ENCODE peak calls at places on chromosomes 7 and 10, in five cellular contexts. F is sigmoid colon, S is heart left ventricle, U is cardiac muscle cell, Z is Caco-2. E is an unnamed sample.

GRCh38 chr7:8070451-8071180 is 102.0 kb downstream of the GLCCI1 start:
- DNase-seq in S (no peak), F (no peak), Z (no peak), U (no peak), E (no peak)

GRCh38 chr10:78381072-78381471 is 347.4 kb downstream of the RPS24 start:
- DNase-seq in S (no peak), Z (no peak), F (no peak), U (no peak), E (peak)

GRCh38 chr7:32251659-32252058 is 181.5 kb upstream of the PDE1C start:
- DNase-seq in Z (no peak), F (no peak), S (no peak), U (no peak), E (no peak)

GRCh38 chr10:130337696-130338587 is 201.8 kb downstream of the GLRX3 start:
- DNase-seq in U (no peak), Z (no peak), S (no peak), F (no peak), E (no peak)

GRCh38 chr10:63055705-63056104 is 77.4 kb upstream of the NRBF2 start:
- DNase-seq in Z (no peak), S (no peak), U (no peak), F (no peak), E (no peak)

GRCh38 chr10:3421537-3422257 is 249.1 kb upstream of the PITRM1 start:
- DNase-seq in S (no peak), F (no peak), U (no peak), Z (no peak), E (no peak)

GRCh38 chr7:151167197-151167911 is at the start of gene GBX1:
- DNase-seq in Z (no peak), S (no peak), U (peak), F (no peak), E (peak)

GRCh38 chr7:91512958-91513357 is 248.7 kb downstream of the FZD1 start:
- DNase-seq in Z (no peak), F (no peak), U (no peak), S (no peak), E (no peak)

GRCh38 chr10:120156614-120157274 is 264.2 kb downstream of the SEC23IP start:
- DNase-seq in U (no peak), S (no peak), F (no peak), Z (no peak), E (no peak)

GRCh38 chr7:66356277-66356721 is 151.2 kb downstream of the TPST1 start:
- DNase-seq in F (no peak), Z (no peak), U (no peak), S (no peak), E (no peak)

GRCh38 chr10:22495396-22495795 is 150.1 kb downstream of the SPAG6 start:
- DNase-seq in U (no peak), S (no peak), F (no peak), Z (no peak), E (no peak)

GRCh38 chr10:1601371-1601906 is 135.9 kb downstream of the ADARB2 start:
- DNase-seq in S (no peak), F (no peak), U (no peak), Z (no peak), E (no peak)

GRCh38 chr7:14691597-14692203 is 210.9 kb downstream of the DGKB start:
- DNase-seq in U (peak), F (peak), S (peak), Z (no peak), E (peak)

GRCh38 chr7:39948375-39948774 is 1.7 kb upstream of the CDK13 start:
- DNase-seq in U (no peak), F (no peak), S (no peak), Z (no peak), E (peak)

GRCh38 chr7:7761974-7762769 is 43.8 kb upstream of the RPA3 start:
- DNase-seq in F (no peak), S (no peak), Z (no peak), U (no peak), E (no peak)

GRCh38 chr7:48424731-48425130 is 253.5 kb downstream of the ABCA13 start:
- DNase-seq in U (peak), Z (no peak), F (no peak), S (no peak), E (peak)
- TF ChIP-seq CTCF in U (no peak), Z (peak), F (no peak), S (peak), E (peak)

GRCh38 chr7:94244760-94245159 is 149.9 kb upstream of the COL1A2 start:
- DNase-seq in F (no peak), Z (no peak), U (no peak), S (no peak), E (no peak)

GRCh38 chr7:94240902-94241301 is 153.8 kb upstream of the COL1A2 start:
- DNase-seq in S (no peak), Z (no peak), F (no peak), U (no peak), E (no peak)

GRCh38 chr7:94243312-94243711 is 151.4 kb upstream of the COL1A2 start:
- DNase-seq in F (no peak), S (no peak), Z (no peak), U (no peak), E (peak)

GRCh38 chr7:94239661-94240234 is 154.9 kb upstream of the COL1A2 start:
- DNase-seq in S (peak), Z (no peak), F (no peak), U (peak), E (peak)

GRCh38 chr7:94241402-94241925 is 153.2 kb upstream of the COL1A2 start:
- DNase-seq in S (no peak), F (no peak), U (no peak), Z (no peak), E (no peak)
- TF ChIP-seq CTCF in S (no peak), F (no peak), U (no peak), Z (no peak), E (no peak)

GRCh38 chr7:111339006-111339405 is 223.3 kb downstream of the IMMP2L start:
- DNase-seq in Z (no peak), S (no peak), F (no peak), U (no peak), E (no peak)

GRCh38 chr7:111343017-111343416 is 219.3 kb downstream of the IMMP2L start:
- DNase-seq in F (no peak), Z (no peak), U (no peak), S (no peak), E (no peak)
- TF ChIP-seq CTCF in F (no peak), Z (no peak), U (no peak), S (no peak), E (no peak)

DNA sequence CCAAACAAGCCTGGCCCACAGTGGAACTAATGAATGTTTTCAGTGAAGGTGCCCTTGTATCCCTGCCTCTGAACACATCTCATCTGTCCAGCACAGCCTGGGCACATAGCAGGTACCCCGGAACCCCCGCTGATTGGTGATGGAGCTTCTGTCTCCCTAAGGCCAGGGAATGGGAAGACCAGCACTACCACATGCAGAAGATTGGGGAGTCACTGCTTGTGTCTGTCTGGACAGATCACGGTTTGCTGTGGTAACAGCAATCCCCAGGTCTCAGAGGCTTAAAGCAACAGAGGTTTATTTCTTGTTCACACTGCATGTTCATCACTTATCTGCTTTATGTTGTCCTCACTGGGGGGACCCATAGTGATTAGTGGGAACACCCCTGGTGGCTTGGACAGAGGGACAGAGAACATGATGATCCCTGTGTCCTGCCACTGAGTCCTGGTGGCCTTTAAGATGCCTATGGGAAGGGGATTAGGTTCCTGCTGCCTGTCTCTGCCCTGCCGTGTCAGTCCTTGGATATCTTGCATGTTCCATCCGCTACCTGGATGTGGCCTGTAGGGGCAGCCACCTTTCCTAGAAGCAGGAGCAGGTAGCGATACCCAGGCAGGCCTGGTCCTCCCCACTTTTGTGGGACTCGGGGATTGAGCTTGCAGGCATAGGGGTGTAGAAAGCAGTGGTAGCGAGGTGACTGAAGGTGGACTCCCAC is 3.6 kb downstream of the TSPAN14 start:
- DNase-seq in U (no peak), Z (no peak), F (no peak), S (no peak), E (no peak)
- TF ChIP-seq CTCF in U (no peak), Z (peak), F (no peak), S (no peak), E (no peak)

GRCh38 chr10:69451209-69451783 is at the start of gene TSPAN15:
- DNase-seq in Z (peak), F (peak), U (peak), S (peak), E (peak)
- TF ChIP-seq CTCF in Z (peak), F (no peak), U (no peak), S (no peak), E (no peak)

GRCh38 chr7:117308891-117309290 is 14.0 kb downstream of the WNT2 start:
- DNase-seq in Z (no peak), S (no peak), F (no peak), U (no peak), E (no peak)

GRCh38 chr7:117313582-117313981 is 9.3 kb downstream of the WNT2 start:
- DNase-seq in Z (no peak), S (no peak), F (no peak), U (no peak), E (no peak)

GRCh38 chr7:117312593-117312992 is 10.3 kb downstream of the WNT2 start:
- DNase-seq in S (no peak), Z (no peak), U (no peak), F (no peak), E (no peak)
- TF ChIP-seq CTCF in S (no peak), Z (no peak), U (peak), F (no peak), E (no peak)

GRCh38 chr10:131571845-131572244 is 260.3 kb upstream of the TCERG1L start:
- DNase-seq in Z (no peak), S (no peak), F (no peak), U (no peak), E (no peak)

GRCh38 chr10:131570716-131571307 is 259.3 kb upstream of the TCERG1L start:
- DNase-seq in U (no peak), S (no peak), F (no peak), Z (no peak), E (no peak)

GRCh38 chr10:131568866-131569265 is 257.3 kb upstream of the TCERG1L start:
- DNase-seq in F (no peak), S (no peak), U (no peak), Z (no peak), E (no peak)

GRCh38 chr10:131571346-131571745 is 259.8 kb upstream of the TCERG1L start:
- DNase-seq in S (no peak), F (no peak), Z (no peak), U (no peak), E (no peak)

DNA sequence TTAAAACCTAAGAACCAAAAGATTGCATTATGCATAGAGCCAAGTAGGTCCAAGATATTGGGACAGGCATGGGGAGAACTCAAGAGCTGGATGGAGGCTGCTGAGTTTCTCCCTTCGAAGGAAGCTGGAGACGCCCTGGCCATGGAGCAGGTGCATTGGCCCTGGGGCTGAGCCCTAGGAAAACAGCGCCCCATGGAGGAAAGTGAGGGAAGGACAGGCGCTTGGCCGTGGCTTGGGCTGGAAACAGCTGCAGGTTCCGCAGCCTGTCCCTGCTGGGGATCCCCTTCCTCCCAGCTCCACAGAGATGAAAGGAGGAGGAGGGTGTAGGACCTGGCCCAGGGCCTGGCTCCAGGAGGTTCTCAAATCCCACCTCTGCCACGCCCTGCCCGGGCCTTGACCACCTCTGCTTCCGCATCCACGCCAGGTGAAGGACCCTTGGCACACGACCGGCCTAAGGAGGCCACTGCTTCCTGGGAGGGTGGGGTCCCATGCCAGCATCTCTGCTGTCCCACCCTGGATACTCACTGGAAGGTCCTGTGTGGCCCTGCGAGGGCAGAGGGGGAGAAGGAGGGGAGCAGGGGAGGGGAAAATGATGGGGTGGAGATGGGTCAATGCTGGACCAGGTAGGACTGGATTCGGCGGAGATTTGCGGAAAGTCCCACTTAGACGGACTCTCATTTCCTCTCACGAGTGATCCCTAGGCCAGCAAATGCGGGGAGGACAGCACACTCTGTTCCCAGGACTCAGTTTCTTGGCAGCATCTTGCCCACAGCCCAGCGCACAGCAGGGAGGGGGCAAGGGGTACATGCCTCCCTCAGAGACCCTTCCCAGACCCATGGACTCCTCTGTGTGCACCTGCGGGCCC is 258.6 kb upstream of the TCERG1L start:
- DNase-seq in Z (no peak), F (no peak), S (no peak), U (peak), E (peak)
- TF ChIP-seq CTCF in Z (no peak), F (no peak), S (no peak), U (no peak), E (peak)

DNA sequence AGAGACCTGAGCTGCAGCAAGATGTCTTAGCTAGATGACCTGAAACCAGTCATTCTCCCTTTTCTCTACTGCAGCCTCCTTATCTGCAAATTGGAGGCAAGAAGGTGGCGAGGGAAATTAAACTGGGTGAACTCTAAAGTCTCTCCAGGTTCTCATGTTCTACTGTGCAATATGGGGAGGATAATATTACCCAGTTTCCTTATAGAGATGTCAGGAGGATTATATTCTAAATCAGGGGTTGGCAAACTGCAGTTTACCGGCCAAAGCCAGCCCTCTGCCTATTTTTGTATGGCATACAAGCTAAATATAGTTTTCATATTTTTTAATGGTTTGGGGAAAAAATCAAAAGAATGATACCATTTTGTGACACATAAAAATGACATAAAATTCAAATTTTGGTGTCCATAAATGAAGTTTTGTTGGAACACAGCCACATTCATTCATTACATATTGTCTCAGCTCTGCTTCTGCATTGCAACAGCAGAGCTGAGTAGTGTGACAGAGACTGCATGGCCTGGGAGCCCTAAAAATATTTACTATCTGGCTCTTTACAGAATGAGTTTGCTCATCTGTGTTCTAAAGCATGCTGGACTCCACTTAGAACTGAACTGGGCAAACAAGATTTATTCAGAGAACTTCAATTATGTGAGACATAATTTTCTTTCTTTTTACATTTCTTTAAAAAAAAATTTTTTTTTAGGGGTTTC is 19.2 kb upstream of the MALSU1 start:
- DNase-seq in S (no peak), F (no peak), U (no peak), Z (no peak), E (no peak)
- TF ChIP-seq CTCF in S (no peak), F (no peak), U (no peak), Z (no peak), E (no peak)

E was measured in nephron progenitor cell.